ENCODE peak calls at places on chromosomes 3 and 15, in eight cellular contexts. J is activated T-helper 1 cell treated with anti-CD3 and anti-CD28 coated beads, Interleukin-12 subunit alpha, Interleukin-12 subunit beta, Interleukin-2, Interleukin-4 antibody, amounts not matched to agents 30 ng/mL and 10 ng/mL and 1 ng/mL, durations not matched to agents 14 hours and 24 hours and 36 hours; B is NCI-H1105; U is cerebellar cortex; P is GM23248; L is T follicular helper cell; C is WTC11; S is NCI-H345. E is an unnamed sample.

GRCh38 chr3:114490829-114491228 is 197.0 kb downstream of the TIGIT start:
- DNase-seq in J (no peak), B (no peak), U (no peak), P (no peak), L (no peak), C (no peak), S (no peak), E (no peak)

GRCh38 chr3:49805367-49805782 is 2.3 kb downstream of the INKA1 start:
- DNase-seq in J (no peak), B (no peak), U (peak), P (peak), L (no peak), C (no peak), S (no peak), E (peak)

GRCh38 chr3:114525278-114525677 is 231.4 kb downstream of the TIGIT start:
- DNase-seq in J (no peak), B (no peak), U (no peak), P (peak), L (no peak), C (no peak), S (no peak), E (no peak)

GRCh38 chr3:11668243-11669232 is 24.8 kb upstream of the VGLL4 start:
- DNase-seq in J (no peak), B (no peak), U (no peak), P (peak), L (no peak), C (no peak), S (no peak), E (no peak)

GRCh38 chr15:93072440-93073394 is 16.3 kb downstream of the RGMA start:
- DNase-seq in J (no peak), B (peak), U (peak), P (peak), L (no peak), C (peak), S (peak), E (no peak)

GRCh38 chr15:57334257-57334656 is 42.0 kb upstream of the CGNL1 start:
- DNase-seq in J (no peak), B (no peak), U (no peak), P (peak), L (no peak), C (no peak), S (no peak), E (no peak)

GRCh38 chr3:58009026-58009748 is 965 bp downstream of the FLNB start:
- DNase-seq in J (peak), B (no peak), U (no peak), P (peak), L (peak), C (peak), S (peak), E (no peak)

GRCh38 chr3:132758740-132759139 is 36.5 kb upstream of the NPHP3 start:
- DNase-seq in J (no peak), B (no peak), U (no peak), P (no peak), L (no peak), C (no peak), S (no peak), E (no peak)

GRCh38 chr15:39453500-39454073 is 127.3 kb upstream of the THBS1 start:
- DNase-seq in J (no peak), B (no peak), U (no peak), P (no peak), L (no peak), C (no peak), S (no peak), E (no peak)

GRCh38 chr15:51629612-51630011 is 7.0 kb upstream of the DMXL2 start:
- DNase-seq in J (no peak), B (no peak), U (no peak), P (peak), L (no peak), C (no peak), S (no peak), E (no peak)

GRCh38 chr3:45426161-45426560 is 37.8 kb downstream of the LARS2 start:
- DNase-seq in J (no peak), B (peak), U (no peak), P (no peak), L (no peak), C (peak), S (peak), E (peak)

GRCh38 chr3:49638445-49638844 is 35.7 kb upstream of the APEH start:
- DNase-seq in J (no peak), B (no peak), U (no peak), P (peak), L (no peak), C (no peak), S (no peak), E (no peak)

GRCh38 chr3:144915202-144915601 is 943.6 kb downstream of the DIPK2A start:
- DNase-seq in J (no peak), B (no peak), U (no peak), P (no peak), L (no peak), C (no peak), S (no peak), E (no peak)

GRCh38 chr3:134333522-134334181 is 40.6 kb downstream of the AMOTL2 start:
- DNase-seq in J (no peak), B (no peak), U (peak), P (peak), L (no peak), C (no peak), S (no peak), E (no peak)

GRCh38 chr3:49119036-49119435 is 1.6 kb downstream of the USP19 start:
- DNase-seq in J (no peak), B (no peak), U (no peak), P (no peak), L (no peak), C (no peak), S (no peak), E (no peak)

GRCh38 chr3:59364471-59364870 is 314.6 kb upstream of the CFAP20DC start:
- DNase-seq in J (no peak), B (no peak), U (no peak), P (peak), L (no peak), C (no peak), S (no peak), E (no peak)

E was measured in NCI-H2029 treated with DMSO at 0.1 percent for 48 hours.